ENCODE peak calls at places on chromosomes 5 and 9, in six cellular contexts. T is MM.1S, Y is neural progenitor cell, E is H9, W is HepG2, K is mammary epithelial cell. F is an unnamed sample.

GRCh38 chr9:93593144-93593655 is 16.8 kb downstream of the PHF2 start:
- DNase-seq in T (no peak), Y (no peak), E (no peak), W (no peak), K (no peak), F (no peak)

GRCh38 chr5:40606077-40606765 is 73.5 kb upstream of the PTGER4 start:
- DNase-seq in T (no peak), Y (no peak), E (no peak), W (no peak), K (no peak), F (no peak)

GRCh38 chr9:135526730-135527571 is 5.7 kb downstream of the LCN1 start:
- DNase-seq in T (no peak), Y (peak; percentile 31), E (peak; percentile 57), W (peak; percentile 54), K (no peak), F (no peak)

GRCh38 chr5:7759257-7759871 is 91.6 kb downstream of the CFAP90 start:
- DNase-seq in T (no peak), Y (no peak), E (no peak), W (no peak), K (no peak), F (no peak)

GRCh38 chr5:68214472-68215207 is 916 bp upstream of the PIK3R1 start:
- DNase-seq in T (peak; percentile 9), Y (peak; percentile 69), E (no peak), W (no peak), K (no peak), F (no peak)

GRCh38 chr9:14236586-14236985 is 77.4 kb downstream of the NFIB start:
- DNase-seq in T (no peak), Y (no peak), E (no peak), W (no peak), K (no peak), F (no peak)

GRCh38 chr9:35814106-35814840 is 569 bp downstream of the HINT2 start:
- DNase-seq in T (peak; percentile 81), Y (peak; percentile 91), E (peak; percentile 85), W (peak; percentile 84), K (peak; percentile 46), F (peak; percentile 48)

GRCh38 chr5:71533614-71534013 is 53.5 kb upstream of the MCCC2 start:
- DNase-seq in T (no peak), Y (no peak), E (no peak), W (no peak), K (peak; percentile 12), F (no peak)

GRCh38 chr5:158758666-158759065 is 341.1 kb downstream of the EBF1 start:
- DNase-seq in T (no peak), Y (no peak), E (no peak), W (no peak), K (no peak), F (no peak)

GRCh38 chr9:119004618-119004990 is 364.6 kb downstream of the BRINP1 start:
- DNase-seq in T (no peak), Y (no peak), E (no peak), W (peak; percentile 12), K (peak; percentile 57), F (no peak)

GRCh38 chr9:11319477-11320060 is 706.8 kb upstream of the PTPRD start:
- DNase-seq in T (peak; percentile 59), Y (peak; percentile 60), E (no peak), W (no peak), K (no peak), F (no peak)

GRCh38 chr9:34659592-34660253 is 2.7 kb downstream of the CCL27 start:
- DNase-seq in T (peak; percentile 7), Y (no peak), E (no peak), W (no peak), K (peak; percentile 87), F (peak; percentile 41)

GRCh38 chr9:2158729-2159128 is 143.6 kb downstream of the SMARCA2 start:
- DNase-seq in T (peak; percentile 10), Y (no peak), E (no peak), W (no peak), K (no peak), F (no peak)

GRCh38 chr9:762217-762616 is 79.3 kb upstream of the DMRT1 start:
- DNase-seq in T (no peak), Y (no peak), E (no peak), W (no peak), K (no peak), F (no peak)

GRCh38 chr9:114339130-114339908 is 9.7 kb downstream of the ORM2 start:
- DNase-seq in T (peak; percentile 18), Y (peak; percentile 71), E (peak; percentile 71), W (peak; percentile 35), K (peak; percentile 37), F (no peak)

GRCh38 chr5:88734191-88734640 is 148.8 kb downstream of the MEF2C start:
- DNase-seq in T (peak; percentile 78), Y (no peak), E (no peak), W (no peak), K (no peak), F (no peak)

GRCh38 chr5:104977530-104977929 is 1414.9 kb upstream of the NUDT12 start:
- DNase-seq in T (no peak), Y (no peak), E (no peak), W (peak; percentile 1), K (no peak), F (no peak)

GRCh38 chr5:176912115-176912514 is 13.0 kb upstream of the HK3 start:
- DNase-seq in T (no peak), Y (no peak), E (no peak), W (no peak), K (no peak), F (no peak)

GRCh38 chr5:176910161-176910560 is 11.0 kb upstream of the HK3 start:
- DNase-seq in T (no peak), Y (no peak), E (no peak), W (no peak), K (no peak), F (no peak)

GRCh38 chr5:176916337-176916736 is 17.2 kb upstream of the HK3 start:
- DNase-seq in T (no peak), Y (no peak), E (no peak), W (no peak), K (no peak), F (peak; percentile 37)

GRCh38 chr5:176918613-176919012 is 19.5 kb upstream of the HK3 start:
- DNase-seq in T (no peak), Y (no peak), E (no peak), W (no peak), K (no peak), F (no peak)

GRCh38 chr5:176915906-176916305 is 16.8 kb upstream of the HK3 start:
- DNase-seq in T (peak; percentile 37), Y (no peak), E (no peak), W (no peak), K (no peak), F (no peak)
- H3K4me2 ChIP-seq in T (peak overlapping the region; percentile 13), Y (no peak overlapping the region), E (no peak overlapping the region), W (no peak overlapping the region), K (no peak overlapping the region), F (no peak overlapping the region)

GRCh38 chr5:113682497-113683136 is 169.1 kb downstream of the YTHDC2 start:
- DNase-seq in T (no peak), Y (peak; percentile 40), E (peak; percentile 34), W (no peak), K (no peak), F (no peak)
- TF ChIP-seq CTCF in T (no peak), Y (peak; percentile 46), E (peak; percentile 59), W (no peak), K (no peak), F (peak; percentile 30)

GRCh38 chr9:127853312-127854168 is 918 bp downstream of the ENG start:
- DNase-seq in T (no peak), Y (no peak), E (no peak), W (no peak), K (peak; percentile 35), F (no peak)
- H3K4me2 ChIP-seq in T (no peak overlapping the region), Y (no peak overlapping the region), E (no peak overlapping the region), W (no peak overlapping the region), K (peak overlapping the region; percentile 99), F (peak overlapping the region; percentile 81)

GRCh38 chr9:74696520-74696919 is 191.2 kb downstream of the TRPM6 start:
- DNase-seq in T (no peak), Y (no peak), E (no peak), W (no peak), K (no peak), F (no peak)
- TF ChIP-seq CTCF in T (no peak), Y (peak; percentile 24), E (peak; percentile 61), W (no peak), K (peak; percentile 25), F (peak; percentile 15)

GRCh38 chr5:126369995-126370731 is 53.0 kb upstream of the GRAMD2B start:
- DNase-seq in T (no peak), Y (no peak), E (no peak), W (peak; percentile 83), K (no peak), F (no peak)
- H3K4me2 ChIP-seq in T (no peak overlapping the region), Y (peak overlapping the region; percentile 29), E (no peak overlapping the region), W (peak overlapping the region; percentile 92), K (peak overlapping the region; percentile 29), F (no peak overlapping the region)

GRCh38 chr5:79875230-79875629 is 115.8 kb downstream of the MTX3 start:
- DNase-seq in T (no peak), Y (no peak), E (no peak), W (no peak), K (no peak), F (no peak)

GRCh38 chr5:79873216-79873615 is 117.8 kb downstream of the MTX3 start:
- DNase-seq in T (no peak), Y (no peak), E (no peak), W (no peak), K (no peak), F (no peak)

GRCh38 chr5:79878721-79879336 is 112.2 kb downstream of the MTX3 start:
- DNase-seq in T (no peak), Y (peak; percentile 48), E (peak; percentile 56), W (peak; percentile 13), K (peak; percentile 3), F (no peak)

GRCh38 chr5:79876510-79876909 is 114.6 kb downstream of the MTX3 start:
- DNase-seq in T (no peak), Y (no peak), E (no peak), W (no peak), K (no peak), F (no peak)

GRCh38 chr5:79878131-79878630 is 112.9 kb downstream of the MTX3 start:
- DNase-seq in T (no peak), Y (no peak), E (no peak), W (no peak), K (no peak), F (no peak)
- TF ChIP-seq CTCF in T (no peak), Y (no peak), E (no peak), W (no peak), K (no peak), F (no peak)

GRCh38 chr5:107446972-107447371 is 223.8 kb downstream of the EFNA5 start:
- DNase-seq in T (no peak), Y (no peak), E (no peak), W (no peak), K (no peak), F (no peak)

GRCh38 chr5:107439832-107440231 is 230.9 kb downstream of the EFNA5 start:
- DNase-seq in T (no peak), Y (no peak), E (no peak), W (no peak), K (no peak), F (no peak)

GRCh38 chr5:107442452-107442851 is 228.3 kb downstream of the EFNA5 start:
- DNase-seq in T (no peak), Y (no peak), E (no peak), W (no peak), K (no peak), F (no peak)

GRCh38 chr5:107447587-107447986 is 223.2 kb downstream of the EFNA5 start:
- DNase-seq in T (no peak), Y (no peak), E (no peak), W (no peak), K (no peak), F (no peak)

GRCh38 chr5:107444327-107444726 is 226.4 kb downstream of the EFNA5 start:
- DNase-seq in T (no peak), Y (no peak), E (no peak), W (no peak), K (no peak), F (no peak)
- H3K4me2 ChIP-seq in T (no peak overlapping the region), Y (no peak overlapping the region), E (no peak overlapping the region), W (no peak overlapping the region), K (no peak overlapping the region), F (no peak overlapping the region)

F was measured in PC-9.